ENCODE peak calls at places on chromosomes 2 and 18, in five cellular contexts. H is lower lobe of right lung; V is naive thymus-derived CD4-positive, alpha-beta T cell; K is heart right ventricle; W is gastrocnemius medialis. E is an unnamed sample.

GRCh38 chr2:152450176-152450575 is 115.2 kb downstream of the FMNL2 start:
- DNase-seq in K (no peak), H (no peak), W (no peak), V (no peak), E (no peak)

GRCh38 chr2:18074476-18074875 is 196.0 kb downstream of the KCNS3 start:
- DNase-seq in H (no peak), K (no peak), W (no peak), V (no peak), E (no peak)

GRCh38 chr2:207122914-207123744 is 42.6 kb downstream of the KLF7 start:
- DNase-seq in H (no peak), V (no peak), K (no peak), W (no peak), E (no peak)

GRCh38 chr18:3648695-3649094 is 198.7 kb downstream of the TGIF1 start:
- DNase-seq in W (no peak), H (no peak), V (no peak), K (no peak), E (no peak)

GRCh38 chr2:104599802-104600510 is 254.0 kb upstream of the POU3F3 start:
- DNase-seq in K (no peak), V (no peak), W (no peak), H (no peak), E (no peak)

GRCh38 chr2:221792971-221793670 is 221.0 kb upstream of the EPHA4 start:
- DNase-seq in W (no peak), K (no peak), H (no peak), V (no peak), E (no peak)

GRCh38 chr2:185736210-185736609 is 2.4 kb upstream of the FSIP2 start:
- DNase-seq in H (no peak), K (no peak), W (no peak), V (no peak), E (no peak)

GRCh38 chr2:147623328-147623727 is 221.5 kb upstream of the ACVR2A start:
- DNase-seq in V (no peak), H (no peak), K (no peak), W (no peak), E (no peak)

GRCh38 chr18:79569720-79570119 is 109.9 kb upstream of the CTDP1 start:
- DNase-seq in K (no peak), V (no peak), W (no peak), H (peak; percentile 38), E (peak; percentile 16)

GRCh38 chr2:40786636-40787035 is 334.7 kb upstream of the SLC8A1 start:
- DNase-seq in W (no peak), V (no peak), K (no peak), H (no peak), E (no peak)

GRCh38 chr18:37441821-37442220 is 123.8 kb downstream of the CELF4 start:
- DNase-seq in K (no peak), H (no peak), W (no peak), V (no peak), E (no peak)

GRCh38 chr2:180823546-180824141 is 156.8 kb upstream of the UBE2E3 start:
- DNase-seq in W (no peak), V (no peak), K (no peak), H (no peak), E (no peak)

DNA sequence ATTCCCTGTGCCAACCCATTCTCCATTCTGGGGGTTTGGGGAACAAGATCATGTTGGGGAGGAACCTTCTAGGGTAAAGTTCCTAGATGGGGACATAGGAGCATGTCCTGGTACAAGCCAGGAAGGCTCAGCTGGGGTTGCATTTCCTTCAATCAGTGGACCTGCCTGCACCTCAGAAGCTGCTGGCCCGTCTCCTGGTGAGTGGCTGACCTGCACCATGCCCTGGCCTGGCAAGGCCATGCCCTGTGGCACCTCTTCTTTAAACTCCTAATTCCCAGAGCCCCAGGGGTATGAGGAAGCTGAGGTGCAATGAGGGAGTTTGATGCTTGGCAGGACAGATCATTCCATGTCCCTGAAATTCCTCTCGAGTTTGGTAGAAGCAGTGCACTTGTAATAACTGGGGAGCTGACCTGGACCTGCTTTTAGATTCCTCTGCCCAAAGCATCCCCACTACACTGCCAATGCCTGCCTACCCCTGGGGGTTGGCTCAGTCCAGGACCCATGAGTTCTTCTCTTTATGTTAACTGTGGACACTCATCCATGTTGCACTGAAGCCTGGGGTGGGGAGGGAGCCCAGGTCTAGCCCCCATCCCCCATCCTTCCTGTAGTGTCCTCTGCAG is 25.3 kb downstream of the MROH2A start:
- DNase-seq in V (peak; percentile 1), K (no peak), H (no peak), W (no peak), E (no peak)
- H3K27me3 ChIP-seq in V (no peaks in the 10 kb centered on the region), K (peaks cover 7% of the 10 kb centered on the region), H (no peaks in the 10 kb centered on the region), W (no peaks in the 10 kb centered on the region), E (no peaks in the 10 kb centered on the region)

DNA sequence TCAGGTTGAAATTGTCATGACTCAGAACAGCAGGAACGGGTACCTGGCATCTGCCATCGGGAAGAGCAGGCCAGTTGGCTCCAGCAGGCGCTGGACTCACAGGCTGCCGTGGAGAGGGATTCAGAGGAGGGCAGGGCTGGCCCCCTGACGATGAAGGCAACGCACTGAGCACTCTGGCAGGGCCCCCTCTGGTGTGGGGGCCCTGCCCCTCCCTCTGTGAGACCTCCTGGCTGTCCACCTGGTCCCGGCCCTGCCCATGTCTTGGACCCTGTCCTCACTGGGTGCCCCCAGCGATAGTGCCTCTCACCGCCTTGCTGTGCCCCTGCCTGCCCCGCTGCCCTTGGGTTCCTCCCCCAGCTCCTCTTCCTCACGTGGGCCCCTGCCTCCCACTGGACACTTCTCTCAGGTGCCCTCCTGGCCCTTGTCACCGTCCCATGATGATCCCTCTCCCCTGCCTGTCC is 23.3 kb upstream of the ALLC start:
- DNase-seq in K (peak; percentile 1), V (no peak), H (no peak), W (no peak), E (no peak)
- H3K27me3 ChIP-seq in K (no peaks in the 10 kb centered on the region), V (no peaks in the 10 kb centered on the region), H (no peaks in the 10 kb centered on the region), W (no peaks in the 10 kb centered on the region), E (no peaks in the 10 kb centered on the region)

GRCh38 chr2:176167398-176167797 is 10.3 kb downstream of the HOXD3 start:
- DNase-seq in K (no peak), H (no peak), W (no peak), V (no peak), E (no peak)
- H3K27me3 ChIP-seq in K (peaks cover 100% of the 10 kb centered on the region), H (peaks cover 100% of the 10 kb centered on the region), W (peaks cover 49% of the 10 kb centered on the region), V (peaks cover 44% of the 10 kb centered on the region), E (peaks cover 93% of the 10 kb centered on the region)

DNA sequence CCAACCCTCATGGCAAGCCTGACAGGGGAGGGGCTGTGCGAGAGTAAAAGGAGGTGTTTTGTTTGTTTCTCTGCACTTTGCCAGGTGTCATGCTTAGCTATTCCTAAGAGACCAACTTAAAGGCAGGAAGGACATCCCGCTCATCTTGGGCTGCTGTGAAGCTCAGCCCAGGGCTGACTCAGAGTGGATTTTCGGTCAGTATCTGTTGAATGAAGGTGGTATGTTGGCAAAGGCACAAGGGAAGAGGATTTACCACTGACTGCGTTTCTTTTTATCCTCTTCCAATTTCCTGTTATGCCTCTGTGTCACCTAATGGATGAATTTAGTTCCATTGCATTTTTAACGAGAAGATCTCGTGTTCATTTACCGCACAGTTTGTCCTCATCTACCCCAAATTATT is 18.9 kb downstream of the TRPM8 start:
- DNase-seq in V (no peak), H (no peak), W (no peak), K (no peak), E (no peak)
- H3K27me3 ChIP-seq in V (no peaks in the 10 kb centered on the region), H (peaks cover 22% of the 10 kb centered on the region), W (peaks cover 2% of the 10 kb centered on the region), K (peaks cover 53% of the 10 kb centered on the region), E (peaks cover 25% of the 10 kb centered on the region)

GRCh38 chr2:172084734-172085459 is 410 bp upstream of the DLX1 start:
- DNase-seq in H (peak; percentile 70), W (peak; percentile 68), V (no peak), K (peak; percentile 70), E (peak; percentile 72)

GRCh38 chr2:172084484-172084733 is 898 bp upstream of the DLX1 start:
- DNase-seq in K (no peak), H (no peak), W (no peak), V (no peak), E (no peak)

GRCh38 chr2:172086349-172087190 is 1.3 kb downstream of the DLX1 start:
- DNase-seq in K (no peak), H (no peak), V (no peak), W (no peak), E (no peak)

GRCh38 chr2:172087191-172087779 is 2.0 kb downstream of the DLX1 start:
- DNase-seq in W (no peak), K (no peak), V (no peak), H (no peak), E (no peak)

GRCh38 chr2:172085460-172086159 is at the start of gene DLX1:
- DNase-seq in K (no peak), W (no peak), H (no peak), V (no peak), E (no peak)
- H3K27me3 ChIP-seq in K (peaks cover 100% of the 10 kb centered on the region), W (peaks cover 100% of the 10 kb centered on the region), H (peaks cover 100% of the 10 kb centered on the region), V (peaks cover 96% of the 10 kb centered on the region), E (peaks cover 100% of the 10 kb centered on the region)

GRCh38 chr2:42043789-42044394 is 3.9 kb upstream of the PKDCC start:
- DNase-seq in V (no peak), W (no peak), K (no peak), H (no peak), E (no peak)
- H3K27me3 ChIP-seq in V (no peaks in the 10 kb centered on the region), W (no peaks in the 10 kb centered on the region), K (no peaks in the 10 kb centered on the region), H (peaks cover 9% of the 10 kb centered on the region), E (no peaks in the 10 kb centered on the region)

GRCh38 chr2:176641436-176641835 is 372.2 kb downstream of the MTX2 start:
- DNase-seq in W (no peak), H (no peak), V (no peak), K (no peak), E (no peak)

GRCh38 chr2:176637497-176638166 is 368.4 kb downstream of the MTX2 start:
- DNase-seq in H (peak; percentile 46), W (peak; percentile 27), V (no peak), K (peak; percentile 32), E (peak; percentile 38)

GRCh38 chr2:176638167-176639015 is 369.1 kb downstream of the MTX2 start:
- DNase-seq in K (peak; percentile 47), W (peak; percentile 37), V (peak; percentile 32), H (peak; percentile 67), E (peak; percentile 69)

GRCh38 chr2:176637134-176637496 is 367.9 kb downstream of the MTX2 start:
- DNase-seq in K (no peak), V (no peak), W (no peak), H (no peak), E (no peak)

GRCh38 chr2:176639016-176639343 is 369.7 kb downstream of the MTX2 start:
- DNase-seq in K (no peak), V (no peak), H (no peak), W (no peak), E (no peak)
- H3K27me3 ChIP-seq in K (peaks cover 91% of the 10 kb centered on the region), V (peaks cover 14% of the 10 kb centered on the region), H (peaks cover 88% of the 10 kb centered on the region), W (peaks cover 31% of the 10 kb centered on the region), E (peaks cover 93% of the 10 kb centered on the region)

E was measured in heart left ventricle.